ENCODE peak calls at places on chromosomes 12 and 14, in five cellular contexts. M is transverse colon, L is HepG2, D is breast epithelium, H is GM23338. P is an unnamed sample.

GRCh38 chr14:69547701-69548348 is 26.8 kb downstream of the CCDC177 start:
- DNase-seq in M (no peak), L (no peak), D (no peak), H (peak; percentile 90), P (no peak)

GRCh38 chr12:77372026-77372425 is 306.7 kb upstream of the E2F7 start:
- DNase-seq in M (no peak), L (no peak), D (no peak), H (no peak), P (no peak)

GRCh38 chr12:96850676-96851075 is 56.4 kb upstream of the NEDD1 start:
- DNase-seq in M (no peak), L (no peak), D (no peak), H (no peak), P (no peak)

GRCh38 chr12:122051231-122051876 is 27.2 kb upstream of the MLXIP start:
- DNase-seq in M (no peak), L (peak; percentile 25), D (no peak), H (no peak), P (no peak)

GRCh38 chr14:100784523-100785337 is 41.2 kb upstream of the MEG3 start:
- DNase-seq in M (no peak), L (no peak), D (no peak), H (no peak), P (no peak)

GRCh38 chr12:76024942-76025600 is 6.5 kb downstream of the PHLDA1 start:
- DNase-seq in M (no peak), L (no peak), D (no peak), H (no peak), P (no peak)

GRCh38 chr14:52399886-52400599 is 85.9 kb downstream of the PTGER2 start:
- DNase-seq in M (peak; percentile 34), L (no peak), D (no peak), H (peak; percentile 42), P (no peak)

GRCh38 chr12:130775953-130776856 is 60.1 kb upstream of the RIMBP2 start:
- DNase-seq in M (peak; percentile 29), L (peak; percentile 97), D (no peak), H (peak; percentile 85), P (no peak)

GRCh38 chr12:105325117-105325516 is 5.4 kb upstream of the C12orf75 start:
- DNase-seq in M (no peak), L (no peak), D (no peak), H (no peak), P (no peak)

GRCh38 chr12:27333311-27334009 is 824 bp downstream of the BMAL2 start:
- DNase-seq in M (peak; percentile 40), L (no peak), D (no peak), H (peak; percentile 49), P (peak; percentile 34)

GRCh38 chr14:69079188-69079742 is 73.7 kb downstream of the DCAF5 start:
- DNase-seq in M (no peak), L (no peak), D (no peak), H (peak; percentile 17), P (no peak)

GRCh38 chr12:11798856-11799530 is 149.5 kb downstream of the ETV6 start:
- DNase-seq in M (no peak), L (peak; percentile 29), D (no peak), H (no peak), P (no peak)
- TF ChIP-seq POLR2AphosphoS5 in M (no peak), L (no peak), D (no peak), H (no peak), P (no peak)

GRCh38 chr14:22336031-22336430 is 253.0 kb downstream of the DAD1 start:
- DNase-seq in M (no peak), L (peak; percentile 40), D (no peak), H (no peak), P (no peak)

GRCh38 chr14:22338381-22338780 is 250.6 kb downstream of the DAD1 start:
- DNase-seq in M (no peak), L (no peak), D (no peak), H (no peak), P (no peak)

GRCh38 chr14:22337938-22338337 is 251.1 kb downstream of the DAD1 start:
- DNase-seq in M (no peak), L (no peak), D (no peak), H (no peak), P (no peak)

GRCh38 chr14:22334627-22335026 is 254.4 kb downstream of the DAD1 start:
- DNase-seq in M (no peak), L (no peak), D (no peak), H (no peak), P (no peak)

GRCh38 chr14:22339277-22339676 is 249.7 kb downstream of the DAD1 start:
- DNase-seq in M (peak; percentile 67), L (no peak), D (no peak), H (no peak), P (no peak)
- TF ChIP-seq POLR2AphosphoS5 in M (peak; percentile 27), L (no peak), D (no peak), H (no peak), P (no peak)

DNA sequence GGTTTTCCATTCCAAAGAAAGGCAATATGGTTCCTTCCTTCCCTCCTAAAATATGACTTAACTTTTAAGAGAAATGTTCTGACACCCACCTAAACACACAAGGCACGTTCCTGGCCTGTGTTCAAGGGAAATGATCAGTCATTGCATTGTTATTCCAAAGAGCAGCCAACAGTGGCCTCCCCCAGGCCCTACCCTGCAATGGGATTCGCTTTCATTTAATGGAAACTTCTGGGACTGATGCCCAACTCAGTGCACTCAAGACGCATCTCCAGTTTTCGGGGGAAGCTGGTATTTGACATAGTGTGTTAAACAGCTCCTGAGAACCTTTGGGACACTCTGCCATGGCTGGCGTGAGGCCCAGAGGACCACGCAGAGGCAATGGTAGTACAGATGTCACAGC is 65.9 kb downstream of the DDX51 start:
- DNase-seq in M (no peak), L (no peak), D (no peak), H (no peak), P (no peak)
- TF ChIP-seq POLR2AphosphoS5 in M (no peak), L (no peak), D (no peak), H (no peak), P (no peak)

DNA sequence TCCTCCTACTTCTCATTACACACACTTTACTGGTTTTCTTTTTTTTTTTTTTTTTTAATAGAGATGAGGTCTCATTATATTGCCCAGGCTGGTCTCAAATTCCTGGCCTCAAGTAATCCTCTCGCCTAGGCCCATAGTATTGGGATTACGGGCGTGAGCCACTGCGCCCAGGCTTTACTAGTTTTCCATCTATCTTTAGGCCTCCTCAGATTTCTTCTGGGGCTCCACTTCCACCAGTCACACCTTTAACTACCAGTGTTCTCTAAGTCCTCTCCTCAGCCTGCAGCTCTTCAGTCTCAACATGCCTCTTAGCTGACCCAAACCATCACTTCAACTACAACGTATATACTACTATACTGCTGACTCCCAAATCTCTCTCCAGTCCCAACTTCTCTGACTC is 10.4 kb downstream of the R3HDM2 start:
- DNase-seq in M (no peak), L (no peak), D (no peak), H (no peak), P (no peak)
- TF ChIP-seq POLR2AphosphoS5 in M (no peak), L (no peak), D (no peak), H (no peak), P (no peak)

GRCh38 chr12:11584213-11584855 is 65.1 kb upstream of the ETV6 start:
- DNase-seq in M (no peak), L (no peak), D (no peak), H (no peak), P (no peak)

GRCh38 chr12:11581179-11581755 is 68.2 kb upstream of the ETV6 start:
- DNase-seq in M (peak; percentile 75), L (peak; percentile 50), D (peak; percentile 57), H (peak; percentile 95), P (no peak)

GRCh38 chr12:11578461-11578993 is 70.9 kb upstream of the ETV6 start:
- DNase-seq in M (no peak), L (no peak), D (no peak), H (no peak), P (no peak)

GRCh38 chr12:11577658-11578260 is 71.7 kb upstream of the ETV6 start:
- DNase-seq in M (no peak), L (no peak), D (no peak), H (peak; percentile 4), P (no peak)

DNA sequence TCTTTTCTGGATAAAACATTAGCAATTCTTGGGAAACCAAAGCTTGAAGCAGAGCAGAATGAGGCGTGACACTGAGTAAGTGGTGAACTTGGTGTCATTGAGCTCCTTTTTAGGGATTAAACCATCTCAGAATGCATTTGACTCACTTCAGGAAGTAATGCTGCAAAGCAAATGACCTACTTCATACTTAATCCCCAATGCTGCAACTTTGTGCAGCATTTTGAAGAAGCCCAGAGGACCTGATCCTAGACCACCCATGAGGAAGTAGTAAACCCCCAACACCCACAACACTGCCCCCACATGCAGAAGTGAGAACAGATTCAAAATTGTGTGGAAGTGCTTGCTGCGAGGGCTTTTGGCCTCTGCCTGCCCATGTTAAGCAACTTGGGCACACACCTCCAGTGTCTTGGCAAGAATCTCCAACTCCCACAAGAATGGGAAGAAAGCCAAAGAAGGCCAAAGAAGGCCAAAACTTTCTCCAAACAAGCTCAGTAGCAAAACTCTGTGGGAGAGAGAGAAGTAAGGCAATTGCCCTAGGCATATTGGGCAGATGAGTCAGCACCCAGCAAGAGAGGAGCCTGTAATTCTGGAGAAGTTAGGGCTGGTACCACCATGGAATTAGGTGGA is 69.2 kb upstream of the ETV6 start:
- DNase-seq in M (no peak), L (no peak), D (no peak), H (no peak), P (no peak)
- TF ChIP-seq POLR2AphosphoS5 in M (no peak), L (no peak), D (no peak), H (no peak), P (no peak)

GRCh38 chr12:29741342-29742241 is 42.1 kb downstream of the TMTC1 start:
- DNase-seq in M (no peak), L (no peak), D (no peak), H (no peak), P (no peak)
- TF ChIP-seq POLR2AphosphoS5 in M (no peak), L (no peak), D (no peak), H (no peak), P (no peak)

P was measured in GM12892.